ENCODE peak calls at places on chromosomes 1 and 21, in eight cellular contexts. One of them, this sample, is unnamed.

GRCh38 chr1:22114083-22115012 is 28.5 kb downstream of the WNT4 start:
- DNase-seq in CD8-positive, alpha-beta T cell: no peak
- DNase-seq in H9: peak; percentile 28
- DNase-seq in AG09309: no peak
- DNase-seq in cardiac fibroblast: peak; percentile 76
- DNase-seq in stomach: no peak
- DNase-seq in GM23338: no peak
- DNase-seq in B cell: no peak
- DNase-seq in this sample: no peak

GRCh38 chr1:46809904-46810303 is 11.1 kb downstream of the CYP4B1 start:
- DNase-seq in CD8-positive, alpha-beta T cell: no peak
- DNase-seq in H9: no peak
- DNase-seq in AG09309: no peak
- DNase-seq in cardiac fibroblast: no peak
- DNase-seq in stomach: no peak
- DNase-seq in GM23338: no peak
- DNase-seq in B cell: no peak
- DNase-seq in this sample: no peak

GRCh38 chr21:31181089-31181757 is 142.9 kb upstream of the KRTAP19-8 start:
- DNase-seq in CD8-positive, alpha-beta T cell: no peak
- DNase-seq in H9: no peak
- DNase-seq in AG09309: no peak
- DNase-seq in cardiac fibroblast: no peak
- DNase-seq in stomach: no peak
- DNase-seq in GM23338: no peak
- DNase-seq in B cell: no peak
- DNase-seq in this sample: no peak

GRCh38 chr1:154764181-154764580 is 105.9 kb downstream of the KCNN3 start:
- DNase-seq in CD8-positive, alpha-beta T cell: no peak
- DNase-seq in H9: no peak
- DNase-seq in AG09309: no peak
- DNase-seq in cardiac fibroblast: no peak
- DNase-seq in stomach: no peak
- DNase-seq in GM23338: no peak
- DNase-seq in B cell: no peak
- DNase-seq in this sample: no peak

GRCh38 chr21:33174756-33175155 is 55.0 kb upstream of the IFNAR2 start:
- DNase-seq in CD8-positive, alpha-beta T cell: no peak
- DNase-seq in H9: no peak
- DNase-seq in AG09309: no peak
- DNase-seq in cardiac fibroblast: no peak
- DNase-seq in stomach: no peak
- DNase-seq in GM23338: no peak
- DNase-seq in B cell: no peak
- DNase-seq in this sample: no peak

GRCh38 chr1:182698977-182699672 is 14.7 kb upstream of the RGS8 start:
- DNase-seq in CD8-positive, alpha-beta T cell: no peak
- DNase-seq in H9: peak; percentile 33
- DNase-seq in AG09309: no peak
- DNase-seq in cardiac fibroblast: no peak
- DNase-seq in stomach: no peak
- DNase-seq in GM23338: no peak
- DNase-seq in B cell: no peak
- DNase-seq in this sample: no peak

GRCh38 chr1:244092293-244093264 is 41.5 kb downstream of the ZBTB18 start:
- DNase-seq in CD8-positive, alpha-beta T cell: no peak
- DNase-seq in H9: no peak
- DNase-seq in AG09309: no peak
- DNase-seq in cardiac fibroblast: peak; percentile 61
- DNase-seq in stomach: no peak
- DNase-seq in GM23338: no peak
- DNase-seq in B cell: no peak
- DNase-seq in this sample: no peak

GRCh38 chr1:72056516-72056915 is 225.8 kb downstream of the NEGR1 start:
- DNase-seq in CD8-positive, alpha-beta T cell: no peak
- DNase-seq in H9: no peak
- DNase-seq in AG09309: no peak
- DNase-seq in cardiac fibroblast: no peak
- DNase-seq in stomach: no peak
- DNase-seq in GM23338: no peak
- DNase-seq in B cell: no peak
- DNase-seq in this sample: no peak

GRCh38 chr1:54219688-54220003 is 19.7 kb downstream of the MRPL37 start:
- DNase-seq in CD8-positive, alpha-beta T cell: no peak
- DNase-seq in H9: no peak
- DNase-seq in AG09309: no peak
- DNase-seq in cardiac fibroblast: no peak
- DNase-seq in stomach: no peak
- DNase-seq in GM23338: no peak
- DNase-seq in B cell: no peak
- DNase-seq in this sample: no peak

GRCh38 chr1:221670081-221670480 is 71.8 kb downstream of the DUSP10 start:
- DNase-seq in CD8-positive, alpha-beta T cell: no peak
- DNase-seq in H9: no peak
- DNase-seq in AG09309: no peak
- DNase-seq in cardiac fibroblast: peak; percentile 40
- DNase-seq in stomach: no peak
- DNase-seq in GM23338: no peak
- DNase-seq in B cell: no peak
- DNase-seq in this sample: no peak

GRCh38 chr1:12230549-12231275 is 882 bp downstream of the VPS13D start:
- DNase-seq in CD8-positive, alpha-beta T cell: no peak
- DNase-seq in H9: peak; percentile 37
- DNase-seq in AG09309: no peak
- DNase-seq in cardiac fibroblast: peak; percentile 18
- DNase-seq in stomach: peak; percentile 64
- DNase-seq in GM23338: peak; percentile 56
- DNase-seq in B cell: no peak
- DNase-seq in this sample: peak; percentile 27

GRCh38 chr1:10033359-10033845 is 644 bp downstream of the UBE4B start:
- DNase-seq in CD8-positive, alpha-beta T cell: no peak
- DNase-seq in H9: peak; percentile 33
- DNase-seq in AG09309: no peak
- DNase-seq in cardiac fibroblast: peak; percentile 43
- DNase-seq in stomach: no peak
- DNase-seq in GM23338: peak; percentile 57
- DNase-seq in B cell: no peak
- DNase-seq in this sample: peak; percentile 21

GRCh38 chr1:223718850-223719249 is 6.5 kb downstream of the CAPN2 start:
- DNase-seq in CD8-positive, alpha-beta T cell: no peak
- DNase-seq in H9: peak; percentile 75
- DNase-seq in AG09309: no peak
- DNase-seq in cardiac fibroblast: no peak
- DNase-seq in stomach: no peak
- DNase-seq in GM23338: peak; percentile 95
- DNase-seq in B cell: no peak
- DNase-seq in this sample: no peak

GRCh38 chr21:26148834-26149354 is 21.7 kb downstream of the APP start:
- DNase-seq in CD8-positive, alpha-beta T cell: no peak
- DNase-seq in H9: no peak
- DNase-seq in AG09309: no peak
- DNase-seq in cardiac fibroblast: peak; percentile 73
- DNase-seq in stomach: no peak
- DNase-seq in GM23338: peak; percentile 52
- DNase-seq in B cell: no peak
- DNase-seq in this sample: no peak

GRCh38 chr1:223887724-223888428 is 42.1 kb upstream of the TP53BP2 start:
- DNase-seq in CD8-positive, alpha-beta T cell: no peak
- DNase-seq in H9: no peak
- DNase-seq in AG09309: peak; percentile 90
- DNase-seq in cardiac fibroblast: peak; percentile 100
- DNase-seq in stomach: no peak
- DNase-seq in GM23338: no peak
- DNase-seq in B cell: no peak
- DNase-seq in this sample: no peak

GRCh38 chr1:99180343-99180808 is 83.9 kb upstream of the PLPPR4 start:
- DNase-seq in CD8-positive, alpha-beta T cell: peak; percentile 37
- DNase-seq in H9: peak; percentile 71
- DNase-seq in AG09309: peak; percentile 35
- DNase-seq in cardiac fibroblast: peak; percentile 89
- DNase-seq in stomach: peak; percentile 75
- DNase-seq in GM23338: peak; percentile 89
- DNase-seq in B cell: peak; percentile 62
- DNase-seq in this sample: peak; percentile 76

GRCh38 chr1:3676581-3677410 is 24.5 kb downstream of the TP73 start:
- DNase-seq in CD8-positive, alpha-beta T cell: no peak
- DNase-seq in H9: no peak
- DNase-seq in AG09309: no peak
- DNase-seq in cardiac fibroblast: no peak
- DNase-seq in stomach: no peak
- DNase-seq in GM23338: no peak
- DNase-seq in B cell: peak; percentile 46
- DNase-seq in this sample: peak; percentile 19

GRCh38 chr1:168483531-168483930 is 60.3 kb downstream of the XCL2 start:
- DNase-seq in CD8-positive, alpha-beta T cell: no peak
- DNase-seq in H9: no peak
- DNase-seq in AG09309: peak; percentile 49
- DNase-seq in cardiac fibroblast: peak; percentile 91
- DNase-seq in stomach: no peak
- DNase-seq in GM23338: no peak
- DNase-seq in B cell: no peak
- DNase-seq in this sample: no peak

GRCh38 chr1:18233176-18233864 is 125.7 kb downstream of the IGSF21 start:
- DNase-seq in CD8-positive, alpha-beta T cell: no peak
- DNase-seq in H9: peak; percentile 41
- DNase-seq in AG09309: no peak
- DNase-seq in cardiac fibroblast: no peak
- DNase-seq in stomach: no peak
- DNase-seq in GM23338: peak; percentile 80
- DNase-seq in B cell: no peak
- DNase-seq in this sample: no peak

GRCh38 chr1:217534566-217534965 is 96.3 kb downstream of the GPATCH2 start:
- DNase-seq in CD8-positive, alpha-beta T cell: no peak
- DNase-seq in H9: no peak
- DNase-seq in AG09309: no peak
- DNase-seq in cardiac fibroblast: peak; percentile 27
- DNase-seq in stomach: no peak
- DNase-seq in GM23338: no peak
- DNase-seq in B cell: no peak
- DNase-seq in this sample: no peak
- TF ChIP-seq CTCF in CD8-positive, alpha-beta T cell: no peak
- TF ChIP-seq CTCF in H9: no peak
- TF ChIP-seq CTCF in AG09309: no peak
- TF ChIP-seq CTCF in cardiac fibroblast: no peak
- TF ChIP-seq CTCF in stomach: no peak
- TF ChIP-seq CTCF in GM23338: no peak
- TF ChIP-seq CTCF in B cell: no peak
- TF ChIP-seq CTCF in this sample: no peak

DNA sequence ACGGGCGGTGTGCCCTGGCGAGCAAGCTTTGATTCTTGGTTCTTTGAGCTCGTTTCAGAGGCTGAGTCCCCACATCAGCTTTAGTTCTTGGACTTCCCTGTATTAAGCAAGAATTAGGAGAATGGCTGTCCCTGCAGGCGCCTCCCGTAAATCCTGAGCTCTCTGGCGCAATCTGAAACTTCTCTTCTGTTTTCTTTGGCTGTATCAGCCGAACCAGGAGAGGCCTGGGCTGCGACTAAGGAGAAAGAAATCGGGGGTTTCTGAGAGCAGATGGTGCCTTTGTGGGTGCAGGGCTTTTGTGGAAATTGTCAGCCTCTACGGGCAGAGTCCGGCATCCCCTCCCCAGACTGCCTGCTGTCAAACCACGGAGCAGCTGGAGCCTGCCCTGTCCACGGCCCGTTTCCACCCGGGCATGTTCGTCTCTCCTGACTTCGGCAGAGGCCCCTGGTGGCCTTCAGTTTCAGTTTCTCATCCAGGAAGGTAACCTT is 17.9 kb downstream of the CSTB start:
- DNase-seq in CD8-positive, alpha-beta T cell: no peak
- DNase-seq in H9: no peak
- DNase-seq in AG09309: peak; percentile 37
- DNase-seq in cardiac fibroblast: peak; percentile 82
- DNase-seq in stomach: no peak
- DNase-seq in GM23338: no peak
- DNase-seq in B cell: no peak
- DNase-seq in this sample: peak; percentile 50
- TF ChIP-seq CTCF in CD8-positive, alpha-beta T cell: no peak
- TF ChIP-seq CTCF in H9: no peak
- TF ChIP-seq CTCF in AG09309: peak; percentile 6
- TF ChIP-seq CTCF in cardiac fibroblast: no peak
- TF ChIP-seq CTCF in stomach: no peak
- TF ChIP-seq CTCF in GM23338: no peak
- TF ChIP-seq CTCF in B cell: no peak
- TF ChIP-seq CTCF in this sample: no peak

DNA sequence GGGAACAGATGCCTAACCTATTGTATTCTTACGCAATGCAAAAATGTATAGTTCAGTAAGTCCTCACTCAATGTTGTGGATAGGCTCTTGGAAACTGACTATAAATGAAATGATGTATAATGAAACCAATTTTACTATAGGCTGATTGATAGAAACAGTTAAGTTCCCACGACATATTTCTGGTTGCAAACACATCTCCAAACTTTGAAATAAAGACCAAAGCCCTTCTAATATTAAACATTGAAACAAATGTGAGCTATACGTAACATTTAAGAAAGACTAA is 29.1 kb downstream of the MAP3K21 start:
- DNase-seq in CD8-positive, alpha-beta T cell: no peak
- DNase-seq in H9: no peak
- DNase-seq in AG09309: no peak
- DNase-seq in cardiac fibroblast: no peak
- DNase-seq in stomach: no peak
- DNase-seq in GM23338: no peak
- DNase-seq in B cell: no peak
- DNase-seq in this sample: no peak
- TF ChIP-seq CTCF in CD8-positive, alpha-beta T cell: no peak
- TF ChIP-seq CTCF in H9: no peak
- TF ChIP-seq CTCF in AG09309: no peak
- TF ChIP-seq CTCF in cardiac fibroblast: no peak
- TF ChIP-seq CTCF in stomach: no peak
- TF ChIP-seq CTCF in GM23338: no peak
- TF ChIP-seq CTCF in B cell: no peak
- TF ChIP-seq CTCF in this sample: no peak

DNA sequence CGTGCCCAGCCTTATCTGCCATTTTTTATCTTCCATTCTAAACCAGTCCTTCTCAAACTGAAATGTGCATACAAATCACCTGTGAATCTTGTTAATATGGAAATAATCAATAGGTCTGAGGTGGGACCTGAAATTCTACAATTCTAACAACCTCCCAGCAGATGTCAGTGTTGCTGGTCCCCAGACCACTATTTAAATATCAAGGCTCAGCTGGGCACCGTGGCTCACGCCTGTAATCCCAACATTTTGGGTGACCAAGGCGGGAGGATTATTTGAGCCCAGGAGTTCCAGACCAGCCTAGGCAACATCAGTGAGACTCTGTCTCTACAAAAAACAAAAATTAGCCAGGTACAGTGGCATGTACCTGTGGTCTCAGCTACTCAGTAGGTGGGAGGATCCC is 4.1 kb downstream of the UQCRHL start:
- DNase-seq in CD8-positive, alpha-beta T cell: no peak
- DNase-seq in H9: peak; percentile 63
- DNase-seq in AG09309: no peak
- DNase-seq in cardiac fibroblast: peak; percentile 43
- DNase-seq in stomach: no peak
- DNase-seq in GM23338: peak; percentile 82
- DNase-seq in B cell: no peak
- DNase-seq in this sample: peak; percentile 44
- TF ChIP-seq CTCF in CD8-positive, alpha-beta T cell: peak; percentile 25
- TF ChIP-seq CTCF in H9: peak; percentile 80
- TF ChIP-seq CTCF in AG09309: peak; percentile 37
- TF ChIP-seq CTCF in cardiac fibroblast: peak; percentile 25
- TF ChIP-seq CTCF in stomach: no peak
- TF ChIP-seq CTCF in GM23338: peak; percentile 72
- TF ChIP-seq CTCF in B cell: peak; percentile 67
- TF ChIP-seq CTCF in this sample: peak; percentile 41

This sample was measured in glutamatergic neuron.